ENCODE peak calls at places on chromosome 22, in eight cellular contexts. T is fibroblast of mammary gland, E is pons, P is tibial artery, K is left cardiac atrium, N is EH, D is uterus, I is substantia nigra. V is an unnamed sample.

GRCh38 chr22:23652711-23653110 is 20.6 kb upstream of the DRICH1 start:
- DNase-seq in N (no peak), K (no peak), T (no peak), D (no peak), I (no peak), E (no peak), P (no peak), V (no peak)

GRCh38 chr22:48705159-48705916 is 1122.3 kb downstream of the BRD1 start:
- DNase-seq in N (no peak), I (no peak), T (no peak), K (no peak), D (no peak), P (no peak), E (peak; percentile 9), V (no peak)

GRCh38 chr22:41998361-41999261 is at the start of gene WBP2NL:
- DNase-seq in P (peak; percentile 61), T (peak; percentile 72), I (peak; percentile 67), K (peak; percentile 86), D (peak; percentile 67), E (peak; percentile 83), N (peak; percentile 66), V (no peak)

GRCh38 chr22:40603088-40603605 is 33.4 kb downstream of the MRTFA start:
- DNase-seq in K (no peak), D (no peak), P (no peak), T (peak; percentile 72), N (peak; percentile 83), E (no peak), I (no peak), V (no peak)

GRCh38 chr22:37331034-37331428 is 48.7 kb downstream of the CYTH4 start:
- DNase-seq in E (no peak), N (peak; percentile 56), K (no peak), P (no peak), T (peak; percentile 78), I (no peak), D (no peak), V (no peak)

GRCh38 chr22:30340911-30341685 is 14.4 kb upstream of the TBC1D10A start:
- DNase-seq in P (peak; percentile 44), K (peak; percentile 65), T (no peak), N (no peak), D (no peak), I (peak; percentile 78), E (peak; percentile 91), V (no peak)

GRCh38 chr22:50141891-50142363 is 28.6 kb upstream of the PANX2 start:
- DNase-seq in T (no peak), E (no peak), I (no peak), N (no peak), D (no peak), K (no peak), P (no peak), V (no peak)

GRCh38 chr22:26360169-26360885 is 68.7 kb upstream of the ASPHD2 start:
- DNase-seq in K (peak; percentile 55), N (peak; percentile 75), P (peak; percentile 69), T (peak; percentile 76), D (peak; percentile 57), I (no peak), E (peak; percentile 75), V (peak; percentile 55)

GRCh38 chr22:41951898-41952474 is at the start of gene SMIM45:
- DNase-seq in N (no peak), T (no peak), P (no peak), K (no peak), D (no peak), E (peak; percentile 85), I (peak; percentile 75), V (no peak)